ENCODE peak calls at places on chromosome 14, in nine cellular contexts. One of them, this sample, is unnamed.

GRCh38 chr14:65258391-65258790 is 154.1 kb upstream of the FUT8 start:
- DNase-seq in CD4-positive, CD25-positive, alpha-beta regulatory T cell: no peak
- DNase-seq in tibial nerve: no peak
- DNase-seq in adrenal gland: no peak
- DNase-seq in Panc1: peak; percentile 47
- DNase-seq in CD8-positive, alpha-beta T cell: no peak
- DNase-seq in neural progenitor cell: no peak
- DNase-seq in PC-9: peak; percentile 55
- DNase-seq in Caco-2: no peak
- DNase-seq in this sample: no peak

GRCh38 chr14:92154283-92154942 is 32.6 kb downstream of the CPSF2 start:
- DNase-seq in PC-9: no peak
- DNase-seq in adrenal gland: no peak
- DNase-seq in neural progenitor cell: no peak
- DNase-seq in tibial nerve: no peak
- DNase-seq in CD4-positive, CD25-positive, alpha-beta regulatory T cell: no peak
- DNase-seq in Caco-2: no peak
- DNase-seq in Panc1: no peak
- DNase-seq in CD8-positive, alpha-beta T cell: no peak
- DNase-seq in this sample: no peak

GRCh38 chr14:92865674-92866073 is 57.3 kb upstream of the CHGA start:
- DNase-seq in PC-9: no peak
- DNase-seq in adrenal gland: no peak
- DNase-seq in Caco-2: no peak
- DNase-seq in neural progenitor cell: no peak
- DNase-seq in Panc1: no peak
- DNase-seq in tibial nerve: no peak
- DNase-seq in CD8-positive, alpha-beta T cell: no peak
- DNase-seq in CD4-positive, CD25-positive, alpha-beta regulatory T cell: no peak
- DNase-seq in this sample: no peak

GRCh38 chr14:90799420-90799819 is 16.8 kb downstream of the TTC7B start:
- DNase-seq in Caco-2: no peak
- DNase-seq in CD4-positive, CD25-positive, alpha-beta regulatory T cell: no peak
- DNase-seq in CD8-positive, alpha-beta T cell: no peak
- DNase-seq in tibial nerve: no peak
- DNase-seq in adrenal gland: no peak
- DNase-seq in neural progenitor cell: no peak
- DNase-seq in Panc1: no peak
- DNase-seq in PC-9: no peak
- DNase-seq in this sample: no peak

GRCh38 chr14:100146548-100147091 is 12.8 kb downstream of the DEGS2 start:
- DNase-seq in tibial nerve: no peak
- DNase-seq in CD4-positive, CD25-positive, alpha-beta regulatory T cell: peak; percentile 45
- DNase-seq in neural progenitor cell: no peak
- DNase-seq in Caco-2: no peak
- DNase-seq in CD8-positive, alpha-beta T cell: peak; percentile 53
- DNase-seq in adrenal gland: no peak
- DNase-seq in PC-9: no peak
- DNase-seq in Panc1: no peak
- DNase-seq in this sample: no peak

GRCh38 chr14:70451874-70452273 is at the start of gene ADAM21:
- DNase-seq in Caco-2: no peak
- DNase-seq in tibial nerve: no peak
- DNase-seq in CD4-positive, CD25-positive, alpha-beta regulatory T cell: no peak
- DNase-seq in adrenal gland: no peak
- DNase-seq in neural progenitor cell: no peak
- DNase-seq in CD8-positive, alpha-beta T cell: no peak
- DNase-seq in PC-9: no peak
- DNase-seq in Panc1: no peak
- DNase-seq in this sample: no peak

GRCh38 chr14:50055461-50056228 is 60.7 kb downstream of the VCPKMT start:
- DNase-seq in Caco-2: no peak
- DNase-seq in adrenal gland: no peak
- DNase-seq in tibial nerve: no peak
- DNase-seq in neural progenitor cell: peak; percentile 10
- DNase-seq in PC-9: no peak
- DNase-seq in CD4-positive, CD25-positive, alpha-beta regulatory T cell: no peak
- DNase-seq in CD8-positive, alpha-beta T cell: no peak
- DNase-seq in Panc1: no peak
- DNase-seq in this sample: peak; percentile 64

GRCh38 chr14:68968051-68968450 is 11.1 kb downstream of the ACTN1 start:
- DNase-seq in tibial nerve: no peak
- DNase-seq in CD8-positive, alpha-beta T cell: peak; percentile 88
- DNase-seq in PC-9: no peak
- DNase-seq in adrenal gland: no peak
- DNase-seq in Panc1: no peak
- DNase-seq in CD4-positive, CD25-positive, alpha-beta regulatory T cell: peak; percentile 93
- DNase-seq in Caco-2: no peak
- DNase-seq in neural progenitor cell: no peak
- DNase-seq in this sample: no peak

GRCh38 chr14:51188566-51189185 is 51.4 kb upstream of the TMX1 start:
- DNase-seq in CD4-positive, CD25-positive, alpha-beta regulatory T cell: no peak
- DNase-seq in PC-9: no peak
- DNase-seq in adrenal gland: no peak
- DNase-seq in Panc1: no peak
- DNase-seq in tibial nerve: no peak
- DNase-seq in CD8-positive, alpha-beta T cell: no peak
- DNase-seq in neural progenitor cell: no peak
- DNase-seq in Caco-2: no peak
- DNase-seq in this sample: no peak

GRCh38 chr14:89240414-89240813 is 176.6 kb downstream of the FOXN3 start:
- DNase-seq in PC-9: no peak
- DNase-seq in tibial nerve: no peak
- DNase-seq in adrenal gland: no peak
- DNase-seq in Panc1: no peak
- DNase-seq in Caco-2: no peak
- DNase-seq in CD4-positive, CD25-positive, alpha-beta regulatory T cell: peak; percentile 23
- DNase-seq in neural progenitor cell: no peak
- DNase-seq in CD8-positive, alpha-beta T cell: no peak
- DNase-seq in this sample: no peak

GRCh38 chr14:51869426-51870113 is 9.2 kb downstream of the GNG2 start:
- DNase-seq in PC-9: no peak
- DNase-seq in CD8-positive, alpha-beta T cell: peak; percentile 60
- DNase-seq in CD4-positive, CD25-positive, alpha-beta regulatory T cell: peak; percentile 67
- DNase-seq in Caco-2: no peak
- DNase-seq in neural progenitor cell: no peak
- DNase-seq in Panc1: no peak
- DNase-seq in adrenal gland: no peak
- DNase-seq in tibial nerve: no peak
- DNase-seq in this sample: no peak

GRCh38 chr14:64702493-64703392 is 1.5 kb upstream of the PLEKHG3 start:
- DNase-seq in CD4-positive, CD25-positive, alpha-beta regulatory T cell: peak; percentile 36
- DNase-seq in Caco-2: peak; percentile 86
- DNase-seq in Panc1: no peak
- DNase-seq in PC-9: peak; percentile 90
- DNase-seq in adrenal gland: no peak
- DNase-seq in CD8-positive, alpha-beta T cell: no peak
- DNase-seq in tibial nerve: no peak
- DNase-seq in neural progenitor cell: peak; percentile 83
- DNase-seq in this sample: no peak

GRCh38 chr14:58533417-58533816 is 104.3 kb upstream of the DACT1 start:
- DNase-seq in PC-9: no peak
- DNase-seq in CD4-positive, CD25-positive, alpha-beta regulatory T cell: no peak
- DNase-seq in neural progenitor cell: peak; percentile 39
- DNase-seq in adrenal gland: no peak
- DNase-seq in Panc1: no peak
- DNase-seq in Caco-2: no peak
- DNase-seq in tibial nerve: no peak
- DNase-seq in CD8-positive, alpha-beta T cell: no peak
- DNase-seq in this sample: peak; percentile 74

GRCh38 chr14:98227000-98227726 is 1044.8 kb downstream of the BCL11B start:
- DNase-seq in neural progenitor cell: no peak
- DNase-seq in Caco-2: no peak
- DNase-seq in CD8-positive, alpha-beta T cell: no peak
- DNase-seq in CD4-positive, CD25-positive, alpha-beta regulatory T cell: peak; percentile 76
- DNase-seq in adrenal gland: no peak
- DNase-seq in PC-9: no peak
- DNase-seq in tibial nerve: no peak
- DNase-seq in Panc1: no peak
- DNase-seq in this sample: no peak

GRCh38 chr14:63727231-63727735 is 582 bp downstream of the SGPP1 start:
- DNase-seq in Caco-2: peak; percentile 55
- DNase-seq in CD8-positive, alpha-beta T cell: no peak
- DNase-seq in neural progenitor cell: peak; percentile 26
- DNase-seq in tibial nerve: peak; percentile 17
- DNase-seq in PC-9: peak; percentile 44
- DNase-seq in adrenal gland: peak; percentile 55
- DNase-seq in Panc1: no peak
- DNase-seq in CD4-positive, CD25-positive, alpha-beta regulatory T cell: peak; percentile 34
- DNase-seq in this sample: peak; percentile 42

GRCh38 chr14:66078031-66078430 is 408.1 kb upstream of the CCDC196 start:
- DNase-seq in CD4-positive, CD25-positive, alpha-beta regulatory T cell: no peak
- DNase-seq in CD8-positive, alpha-beta T cell: no peak
- DNase-seq in neural progenitor cell: no peak
- DNase-seq in Panc1: no peak
- DNase-seq in tibial nerve: no peak
- DNase-seq in adrenal gland: no peak
- DNase-seq in PC-9: no peak
- DNase-seq in Caco-2: no peak
- DNase-seq in this sample: no peak

GRCh38 chr14:23296012-23296777 is 6.5 kb downstream of the PPP1R3E start:
- DNase-seq in CD8-positive, alpha-beta T cell: no peak
- DNase-seq in Panc1: no peak
- DNase-seq in adrenal gland: no peak
- DNase-seq in neural progenitor cell: no peak
- DNase-seq in Caco-2: no peak
- DNase-seq in CD4-positive, CD25-positive, alpha-beta regulatory T cell: no peak
- DNase-seq in tibial nerve: no peak
- DNase-seq in PC-9: no peak
- DNase-seq in this sample: no peak

GRCh38 chr14:104180561-104181165 is 42.3 kb downstream of the KIF26A start:
- DNase-seq in CD4-positive, CD25-positive, alpha-beta regulatory T cell: no peak
- DNase-seq in adrenal gland: no peak
- DNase-seq in tibial nerve: no peak
- DNase-seq in Panc1: no peak
- DNase-seq in Caco-2: no peak
- DNase-seq in PC-9: no peak
- DNase-seq in CD8-positive, alpha-beta T cell: no peak
- DNase-seq in neural progenitor cell: no peak
- DNase-seq in this sample: peak; percentile 22

GRCh38 chr14:90384543-90384911 is 12.3 kb upstream of the CALM1 start:
- DNase-seq in neural progenitor cell: no peak
- DNase-seq in Caco-2: no peak
- DNase-seq in tibial nerve: no peak
- DNase-seq in CD8-positive, alpha-beta T cell: peak; percentile 45
- DNase-seq in CD4-positive, CD25-positive, alpha-beta regulatory T cell: peak; percentile 83
- DNase-seq in Panc1: no peak
- DNase-seq in PC-9: no peak
- DNase-seq in adrenal gland: no peak
- DNase-seq in this sample: no peak

GRCh38 chr14:24365600-24366374 is 2.2 kb upstream of the NFATC4 start:
- DNase-seq in tibial nerve: peak; percentile 74
- DNase-seq in neural progenitor cell: peak; percentile 94
- DNase-seq in adrenal gland: peak; percentile 92
- DNase-seq in Panc1: no peak
- DNase-seq in PC-9: peak; percentile 83
- DNase-seq in Caco-2: peak; percentile 89
- DNase-seq in CD4-positive, CD25-positive, alpha-beta regulatory T cell: peak; percentile 87
- DNase-seq in CD8-positive, alpha-beta T cell: peak; percentile 55
- DNase-seq in this sample: peak; percentile 94

GRCh38 chr14:35898217-35898775 is 72.2 kb downstream of the BRMS1L start:
- DNase-seq in CD4-positive, CD25-positive, alpha-beta regulatory T cell: no peak
- DNase-seq in neural progenitor cell: peak; percentile 28
- DNase-seq in Panc1: no peak
- DNase-seq in CD8-positive, alpha-beta T cell: no peak
- DNase-seq in Caco-2: no peak
- DNase-seq in PC-9: no peak
- DNase-seq in adrenal gland: no peak
- DNase-seq in tibial nerve: no peak
- DNase-seq in this sample: no peak

GRCh38 chr14:90318016-90318415 is 13.7 kb downstream of the NRDE2 start:
- DNase-seq in adrenal gland: no peak
- DNase-seq in Panc1: no peak
- DNase-seq in neural progenitor cell: no peak
- DNase-seq in CD4-positive, CD25-positive, alpha-beta regulatory T cell: no peak
- DNase-seq in tibial nerve: no peak
- DNase-seq in PC-9: no peak
- DNase-seq in CD8-positive, alpha-beta T cell: no peak
- DNase-seq in Caco-2: no peak
- DNase-seq in this sample: no peak

GRCh38 chr14:105479438-105480164 is 5.0 kb downstream of the CRIP2 start:
- DNase-seq in adrenal gland: no peak
- DNase-seq in CD8-positive, alpha-beta T cell: no peak
- DNase-seq in neural progenitor cell: no peak
- DNase-seq in Panc1: no peak
- DNase-seq in tibial nerve: no peak
- DNase-seq in CD4-positive, CD25-positive, alpha-beta regulatory T cell: no peak
- DNase-seq in Caco-2: no peak
- DNase-seq in PC-9: no peak
- DNase-seq in this sample: no peak
- H3K4me1 ChIP-seq in adrenal gland: peaks cover 13% of the 10 kb centered on the region
- H3K4me1 ChIP-seq in CD8-positive, alpha-beta T cell: peaks cover 86% of the 10 kb centered on the region
- H3K4me1 ChIP-seq in neural progenitor cell: peaks cover 46% of the 10 kb centered on the region
- H3K4me1 ChIP-seq in Panc1: peaks cover 53% of the 10 kb centered on the region
- H3K4me1 ChIP-seq in tibial nerve: peaks cover 59% of the 10 kb centered on the region
- H3K4me1 ChIP-seq in CD4-positive, CD25-positive, alpha-beta regulatory T cell: peaks cover 95% of the 10 kb centered on the region
- H3K4me1 ChIP-seq in Caco-2: peaks cover 25% of the 10 kb centered on the region
- H3K4me1 ChIP-seq in PC-9: peaks cover 32% of the 10 kb centered on the region
- H3K4me1 ChIP-seq in this sample: peaks cover 12% of the 10 kb centered on the region

GRCh38 chr14:82511399-82511798 is 977.7 kb upstream of the SEL1L start:
- DNase-seq in CD4-positive, CD25-positive, alpha-beta regulatory T cell: no peak
- DNase-seq in tibial nerve: no peak
- DNase-seq in neural progenitor cell: no peak
- DNase-seq in adrenal gland: no peak
- DNase-seq in CD8-positive, alpha-beta T cell: no peak
- DNase-seq in Caco-2: no peak
- DNase-seq in Panc1: no peak
- DNase-seq in PC-9: no peak
- DNase-seq in this sample: no peak
- H3K4me3 ChIP-seq in CD4-positive, CD25-positive, alpha-beta regulatory T cell: no peak overlapping the region
- H3K4me3 ChIP-seq in tibial nerve: no peak overlapping the region
- H3K4me3 ChIP-seq in neural progenitor cell: no peak overlapping the region
- H3K4me3 ChIP-seq in adrenal gland: no peak overlapping the region
- H3K4me3 ChIP-seq in CD8-positive, alpha-beta T cell: no peak overlapping the region
- H3K4me3 ChIP-seq in Caco-2: no peak overlapping the region
- H3K4me3 ChIP-seq in Panc1: no peak overlapping the region
- H3K4me3 ChIP-seq in PC-9: no peak overlapping the region
- H3K4me3 ChIP-seq in this sample: no peak overlapping the region

GRCh38 chr14:55317503-55317902 is 46.3 kb downstream of the FBXO34 start:
- DNase-seq in Caco-2: no peak
- DNase-seq in neural progenitor cell: no peak
- DNase-seq in CD4-positive, CD25-positive, alpha-beta regulatory T cell: no peak
- DNase-seq in tibial nerve: no peak
- DNase-seq in CD8-positive, alpha-beta T cell: no peak
- DNase-seq in Panc1: no peak
- DNase-seq in adrenal gland: no peak
- DNase-seq in PC-9: no peak
- DNase-seq in this sample: no peak
- H3K9me3 ChIP-seq in Caco-2: peaks cover 19% of the 10 kb centered on the region
- H3K9me3 ChIP-seq in neural progenitor cell: peaks cover under 1% of the 10 kb centered on the region
- H3K9me3 ChIP-seq in CD4-positive, CD25-positive, alpha-beta regulatory T cell: peaks cover 10% of the 10 kb centered on the region
- H3K9me3 ChIP-seq in tibial nerve: peaks cover 13% of the 10 kb centered on the region
- H3K9me3 ChIP-seq in CD8-positive, alpha-beta T cell: no peaks in the 10 kb centered on the region
- H3K9me3 ChIP-seq in Panc1: no peaks in the 10 kb centered on the region
- H3K9me3 ChIP-seq in adrenal gland: no peaks in the 10 kb centered on the region
- H3K9me3 ChIP-seq in PC-9: peaks cover 7% of the 10 kb centered on the region
- H3K9me3 ChIP-seq in this sample: no peaks in the 10 kb centered on the region

DNA sequence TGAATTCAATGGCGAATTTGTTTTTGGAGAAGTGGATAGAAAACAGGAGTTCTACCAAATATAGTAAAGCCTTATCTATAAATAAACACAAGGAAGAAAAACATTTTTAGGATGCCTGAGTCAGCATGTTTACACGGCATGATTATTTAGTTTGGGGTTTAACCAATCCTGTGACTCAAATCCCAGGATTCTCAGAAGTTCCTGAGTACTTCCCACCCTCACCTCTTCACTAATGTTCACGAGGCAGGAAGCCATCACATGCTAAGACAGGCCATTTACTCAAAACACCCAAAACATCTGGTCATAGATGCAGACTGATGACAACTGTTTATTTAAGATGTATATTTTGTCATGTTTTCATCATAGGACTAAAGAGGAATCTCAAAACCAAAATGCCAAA is 3.4 kb upstream of the GLRX5 start:
- DNase-seq in adrenal gland: no peak
- DNase-seq in CD8-positive, alpha-beta T cell: no peak
- DNase-seq in Caco-2: no peak
- DNase-seq in tibial nerve: no peak
- DNase-seq in PC-9: no peak
- DNase-seq in Panc1: no peak
- DNase-seq in CD4-positive, CD25-positive, alpha-beta regulatory T cell: peak; percentile 22
- DNase-seq in neural progenitor cell: no peak
- DNase-seq in this sample: no peak
- H3K4me1 ChIP-seq in adrenal gland: peaks cover 34% of the 10 kb centered on the region
- H3K4me1 ChIP-seq in CD8-positive, alpha-beta T cell: peaks cover 49% of the 10 kb centered on the region
- H3K4me1 ChIP-seq in Caco-2: peaks cover 41% of the 10 kb centered on the region
- H3K4me1 ChIP-seq in tibial nerve: peaks cover 49% of the 10 kb centered on the region
- H3K4me1 ChIP-seq in PC-9: peaks cover 50% of the 10 kb centered on the region
- H3K4me1 ChIP-seq in Panc1: peaks cover 26% of the 10 kb centered on the region
- H3K4me1 ChIP-seq in CD4-positive, CD25-positive, alpha-beta regulatory T cell: peaks cover 53% of the 10 kb centered on the region
- H3K4me1 ChIP-seq in neural progenitor cell: peaks cover 28% of the 10 kb centered on the region
- H3K4me1 ChIP-seq in this sample: peaks cover 14% of the 10 kb centered on the region